ENCODE peak calls at places on chromosomes 16 and 17, in five cellular contexts. V, E, D, T and Z are unnamed samples.
A peak's percentile ranks its signal among the peaks of the same experiment; 100 is the strongest.

GRCh38 chr17:46002311-46002972 is 3.4 kb downstream of the STH start:
- DNase-seq in E (peak; percentile 69), T (peak; percentile 43), D (peak; percentile 62), V (peak; percentile 25), Z (no peak)

GRCh38 chr16:55701442-55702319 is 45.9 kb downstream of the SLC6A2 start:
- DNase-seq in D (no peak), E (peak; percentile 24), V (peak; percentile 3), T (peak; percentile 24), Z (no peak)

GRCh38 chr17:58312824-58313223 is 15.8 kb downstream of the TSPOAP1 start:
- DNase-seq in E (no peak), D (no peak), V (no peak), T (no peak), Z (no peak)

GRCh38 chr17:12512712-12513355 is 152.9 kb upstream of the MYOCD start:
- DNase-seq in V (no peak), D (no peak), E (no peak), T (peak; percentile 61), Z (no peak)

GRCh38 chr16:20901441-20902112 is 1.0 kb downstream of the LYRM1 start:
- DNase-seq in V (no peak), E (peak; percentile 36), D (no peak), T (no peak), Z (no peak)

GRCh38 chr17:38443356-38444026 is 15.2 kb downstream of the ARHGAP23 start:
- DNase-seq in T (no peak), V (no peak), D (no peak), E (no peak), Z (no peak)

GRCh38 chr17:7883781-7884386 is 4.7 kb upstream of the CHD3 start:
- DNase-seq in E (peak; percentile 19), T (peak; percentile 70), V (no peak), D (no peak), Z (no peak)

GRCh38 chr17:2798679-2799078 is 2.4 kb downstream of the RAP1GAP2 start:
- DNase-seq in E (no peak), T (no peak), D (no peak), V (no peak), Z (no peak)

GRCh38 chr17:57999496-58000017 is 7.5 kb downstream of the SRSF1 start:
- DNase-seq in D (no peak), E (peak; percentile 72), V (no peak), T (peak; percentile 73), Z (peak; percentile 68)

GRCh38 chr17:40026816-40027613 is 11.8 kb downstream of the CSF3 start:
- DNase-seq in E (peak; percentile 73), T (peak; percentile 60), D (peak; percentile 69), V (peak; percentile 57), Z (peak; percentile 68)

GRCh38 chr17:57940653-57941329 is 14.4 kb downstream of the CUEDC1 start:
- DNase-seq in T (no peak), V (no peak), D (no peak), E (no peak), Z (no peak)

GRCh38 chr16:89738072-89738377 is 16.7 kb downstream of the ZNF276 start:
- DNase-seq in D (no peak), T (no peak), E (no peak), V (no peak), Z (no peak)

GRCh38 chr17:6558932-6559752 is 2.8 kb upstream of the PITPNM3 start:
- DNase-seq in E (no peak), T (peak; percentile 72), V (no peak), D (no peak), Z (no peak)

GRCh38 chr17:78692460-78693010 is 89.5 kb downstream of the CYTH1 start:
- DNase-seq in V (no peak), T (no peak), E (no peak), D (no peak), Z (no peak)